ENCODE peak calls at places on chromosomes 6 and 20, in seven cellular contexts. One of them, this sample, is unnamed.

GRCh38 chr6:25175216-25175615 is 104.0 kb upstream of the CARMIL1 start:
- DNase-seq in psoas muscle: no peak
- DNase-seq in lung: no peak
- DNase-seq in astrocyte of the spinal cord: peak
- DNase-seq in cardiac muscle cell: no peak
- DNase-seq in OCI-LY7: no peak
- DNase-seq in CD8-positive, alpha-beta T cell: no peak
- DNase-seq in this sample: no peak

GRCh38 chr20:60224914-60225313 is 266.7 kb downstream of the CDH26 start:
- DNase-seq in psoas muscle: no peak
- DNase-seq in lung: no peak
- DNase-seq in astrocyte of the spinal cord: no peak
- DNase-seq in cardiac muscle cell: peak
- DNase-seq in OCI-LY7: peak
- DNase-seq in CD8-positive, alpha-beta T cell: no peak
- DNase-seq in this sample: peak

GRCh38 chr20:18005170-18005989 is 36.6 kb downstream of the MGME1 start:
- DNase-seq in psoas muscle: no peak
- DNase-seq in lung: no peak
- DNase-seq in astrocyte of the spinal cord: no peak
- DNase-seq in cardiac muscle cell: no peak
- DNase-seq in OCI-LY7: peak
- DNase-seq in CD8-positive, alpha-beta T cell: no peak
- DNase-seq in this sample: no peak

GRCh38 chr20:17610566-17611289 is 40.9 kb downstream of the DSTN start:
- DNase-seq in psoas muscle: no peak
- DNase-seq in lung: no peak
- DNase-seq in astrocyte of the spinal cord: no peak
- DNase-seq in cardiac muscle cell: no peak
- DNase-seq in OCI-LY7: no peak
- DNase-seq in CD8-positive, alpha-beta T cell: peak
- DNase-seq in this sample: no peak

GRCh38 chr6:44266347-44266746 is 996 bp upstream of the NFKBIE start:
- DNase-seq in psoas muscle: no peak
- DNase-seq in lung: no peak
- DNase-seq in astrocyte of the spinal cord: no peak
- DNase-seq in cardiac muscle cell: no peak
- DNase-seq in OCI-LY7: no peak
- DNase-seq in CD8-positive, alpha-beta T cell: no peak
- DNase-seq in this sample: no peak

GRCh38 chr20:34747479-34747878 is 43.3 kb downstream of the TP53INP2 start:
- DNase-seq in psoas muscle: no peak
- DNase-seq in lung: no peak
- DNase-seq in astrocyte of the spinal cord: no peak
- DNase-seq in cardiac muscle cell: no peak
- DNase-seq in OCI-LY7: no peak
- DNase-seq in CD8-positive, alpha-beta T cell: no peak
- DNase-seq in this sample: no peak

GRCh38 chr6:1062786-1063545 is 248.9 kb upstream of the FOXQ1 start:
- DNase-seq in psoas muscle: no peak
- DNase-seq in lung: no peak
- DNase-seq in astrocyte of the spinal cord: no peak
- DNase-seq in cardiac muscle cell: no peak
- DNase-seq in OCI-LY7: no peak
- DNase-seq in CD8-positive, alpha-beta T cell: no peak
- DNase-seq in this sample: no peak

GRCh38 chr20:46456255-46457028 is 50.0 kb upstream of the ELMO2 start:
- DNase-seq in psoas muscle: no peak
- DNase-seq in lung: no peak
- DNase-seq in astrocyte of the spinal cord: no peak
- DNase-seq in cardiac muscle cell: no peak
- DNase-seq in OCI-LY7: no peak
- DNase-seq in CD8-positive, alpha-beta T cell: no peak
- DNase-seq in this sample: no peak

GRCh38 chr6:132907915-132908314 is 93.5 kb downstream of the RPS12 start:
- DNase-seq in psoas muscle: no peak
- DNase-seq in lung: no peak
- DNase-seq in astrocyte of the spinal cord: peak
- DNase-seq in cardiac muscle cell: no peak
- DNase-seq in OCI-LY7: no peak
- DNase-seq in CD8-positive, alpha-beta T cell: no peak
- DNase-seq in this sample: no peak

GRCh38 chr6:170404036-170404435 is 97.5 kb downstream of the FAM120B start:
- DNase-seq in psoas muscle: no peak
- DNase-seq in lung: no peak
- DNase-seq in astrocyte of the spinal cord: peak
- DNase-seq in cardiac muscle cell: no peak
- DNase-seq in OCI-LY7: no peak
- DNase-seq in CD8-positive, alpha-beta T cell: no peak
- DNase-seq in this sample: peak

GRCh38 chr6:62283828-62284411 is 2.1 kb downstream of the KHDRBS2 start:
- DNase-seq in psoas muscle: no peak
- DNase-seq in lung: no peak
- DNase-seq in astrocyte of the spinal cord: peak
- DNase-seq in cardiac muscle cell: peak
- DNase-seq in OCI-LY7: peak
- DNase-seq in CD8-positive, alpha-beta T cell: no peak
- DNase-seq in this sample: peak

GRCh38 chr20:17969884-17970409 is 1.1 kb downstream of the MGME1 start:
- DNase-seq in psoas muscle: peak
- DNase-seq in lung: peak
- DNase-seq in astrocyte of the spinal cord: peak
- DNase-seq in cardiac muscle cell: peak
- DNase-seq in OCI-LY7: peak
- DNase-seq in CD8-positive, alpha-beta T cell: peak
- DNase-seq in this sample: no peak

GRCh38 chr6:38943964-38944363 is 104.6 kb upstream of the GLP1R start:
- DNase-seq in psoas muscle: no peak
- DNase-seq in lung: no peak
- DNase-seq in astrocyte of the spinal cord: no peak
- DNase-seq in cardiac muscle cell: no peak
- DNase-seq in OCI-LY7: peak
- DNase-seq in CD8-positive, alpha-beta T cell: no peak
- DNase-seq in this sample: no peak

GRCh38 chr6:67640462-67640861 is 994.6 kb upstream of the ADGRB3 start:
- DNase-seq in psoas muscle: no peak
- DNase-seq in lung: no peak
- DNase-seq in astrocyte of the spinal cord: peak
- DNase-seq in cardiac muscle cell: no peak
- DNase-seq in OCI-LY7: peak
- DNase-seq in CD8-positive, alpha-beta T cell: no peak
- DNase-seq in this sample: peak

GRCh38 chr6:52610745-52611355 is 34.0 kb upstream of the TRAM2 start:
- DNase-seq in psoas muscle: no peak
- DNase-seq in lung: no peak
- DNase-seq in astrocyte of the spinal cord: peak
- DNase-seq in cardiac muscle cell: no peak
- DNase-seq in OCI-LY7: no peak
- DNase-seq in CD8-positive, alpha-beta T cell: no peak
- DNase-seq in this sample: no peak

GRCh38 chr6:63690210-63690609 is 54.6 kb downstream of the PHF3 start:
- DNase-seq in psoas muscle: no peak
- DNase-seq in lung: no peak
- DNase-seq in astrocyte of the spinal cord: no peak
- DNase-seq in cardiac muscle cell: no peak
- DNase-seq in OCI-LY7: no peak
- DNase-seq in CD8-positive, alpha-beta T cell: no peak
- DNase-seq in this sample: no peak

GRCh38 chr6:128821116-128821515 is 61.8 kb upstream of the LAMA2 start:
- DNase-seq in psoas muscle: no peak
- DNase-seq in lung: no peak
- DNase-seq in astrocyte of the spinal cord: no peak
- DNase-seq in cardiac muscle cell: no peak
- DNase-seq in OCI-LY7: no peak
- DNase-seq in CD8-positive, alpha-beta T cell: no peak
- DNase-seq in this sample: peak

GRCh38 chr20:41356951-41357350 is 9.7 kb downstream of the EMILIN3 start:
- DNase-seq in psoas muscle: no peak
- DNase-seq in lung: no peak
- DNase-seq in astrocyte of the spinal cord: no peak
- DNase-seq in cardiac muscle cell: no peak
- DNase-seq in OCI-LY7: no peak
- DNase-seq in CD8-positive, alpha-beta T cell: no peak
- DNase-seq in this sample: no peak

GRCh38 chr20:41359541-41360011 is 7.0 kb downstream of the EMILIN3 start:
- DNase-seq in psoas muscle: no peak
- DNase-seq in lung: no peak
- DNase-seq in astrocyte of the spinal cord: no peak
- DNase-seq in cardiac muscle cell: no peak
- DNase-seq in OCI-LY7: no peak
- DNase-seq in CD8-positive, alpha-beta T cell: no peak
- DNase-seq in this sample: no peak

GRCh38 chr20:41358230-41358629 is 8.4 kb downstream of the EMILIN3 start:
- DNase-seq in psoas muscle: no peak
- DNase-seq in lung: no peak
- DNase-seq in astrocyte of the spinal cord: no peak
- DNase-seq in cardiac muscle cell: no peak
- DNase-seq in OCI-LY7: no peak
- DNase-seq in CD8-positive, alpha-beta T cell: no peak
- DNase-seq in this sample: no peak

GRCh38 chr20:41357424-41358163 is 9.0 kb downstream of the EMILIN3 start:
- DNase-seq in psoas muscle: no peak
- DNase-seq in lung: no peak
- DNase-seq in astrocyte of the spinal cord: no peak
- DNase-seq in cardiac muscle cell: no peak
- DNase-seq in OCI-LY7: peak
- DNase-seq in CD8-positive, alpha-beta T cell: no peak
- DNase-seq in this sample: no peak

DNA sequence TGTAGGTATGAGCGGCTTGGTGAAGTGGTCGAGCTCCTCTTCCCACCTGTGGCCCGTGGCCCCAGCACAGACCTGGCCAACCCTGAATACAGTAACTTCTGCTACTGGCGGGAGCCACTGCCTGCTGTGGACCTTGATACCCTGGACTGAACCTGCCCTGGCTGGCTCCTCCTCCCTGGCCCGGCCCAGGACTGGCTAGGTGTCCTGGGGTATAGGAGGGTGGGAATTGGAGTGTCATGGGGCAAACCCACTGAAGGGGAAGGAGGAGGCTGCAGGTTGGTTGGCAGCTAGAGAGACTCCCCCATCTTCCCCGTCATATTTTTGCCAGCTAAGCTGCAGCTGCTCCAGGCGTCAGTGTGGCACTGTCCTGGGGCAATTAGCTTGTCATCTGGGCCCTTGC is 7.9 kb downstream of the EMILIN3 start:
- DNase-seq in psoas muscle: no peak
- DNase-seq in lung: no peak
- DNase-seq in astrocyte of the spinal cord: no peak
- DNase-seq in cardiac muscle cell: no peak
- DNase-seq in OCI-LY7: no peak
- DNase-seq in CD8-positive, alpha-beta T cell: no peak
- DNase-seq in this sample: no peak
- TF ChIP-seq CTCF in psoas muscle: no peak
- TF ChIP-seq CTCF in lung: no peak
- TF ChIP-seq CTCF in astrocyte of the spinal cord: no peak
- TF ChIP-seq CTCF in cardiac muscle cell: no peak
- TF ChIP-seq CTCF in OCI-LY7: no peak
- TF ChIP-seq CTCF in CD8-positive, alpha-beta T cell: no peak
- TF ChIP-seq CTCF in this sample: no peak

DNA sequence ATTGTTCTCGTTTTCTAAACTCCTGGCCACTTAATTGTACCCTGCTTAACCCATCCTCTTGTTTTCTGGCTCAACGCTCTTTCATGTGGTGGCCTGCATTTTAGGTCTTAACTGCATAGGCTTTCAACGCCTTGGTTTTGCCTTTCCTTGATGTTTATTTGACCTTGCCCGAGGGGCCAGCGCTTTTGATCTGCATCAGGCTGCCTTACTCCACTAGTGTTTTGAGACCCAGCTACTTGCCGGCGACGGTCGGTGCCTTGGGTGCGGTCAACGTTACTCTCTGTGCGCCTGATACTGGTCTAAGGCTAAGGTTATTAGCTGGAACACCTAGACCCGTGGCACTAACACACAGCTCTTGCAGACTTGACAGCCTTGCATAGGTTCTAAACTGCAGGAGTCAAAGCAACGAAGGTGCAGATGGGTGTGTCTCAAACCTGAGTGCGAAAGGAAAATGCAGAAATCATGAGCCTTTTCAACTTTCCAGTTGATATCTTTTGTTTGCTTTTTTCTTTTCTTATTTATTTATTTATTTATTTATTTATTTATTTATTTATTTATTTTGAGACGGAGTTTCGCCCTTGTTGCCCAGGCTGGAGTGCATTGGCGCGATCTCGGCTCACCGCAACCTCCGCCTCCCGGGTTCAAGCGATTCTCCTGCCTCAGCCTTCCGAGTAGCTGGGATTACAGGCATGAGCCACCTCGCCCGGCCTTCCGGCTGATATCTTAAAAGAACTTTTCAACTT is 138.8 kb downstream of the HFE start:
- DNase-seq in psoas muscle: no peak
- DNase-seq in lung: no peak
- DNase-seq in astrocyte of the spinal cord: no peak
- DNase-seq in cardiac muscle cell: peak
- DNase-seq in OCI-LY7: no peak
- DNase-seq in CD8-positive, alpha-beta T cell: no peak
- DNase-seq in this sample: no peak
- H3K4me3 ChIP-seq in psoas muscle: peak
- H3K4me3 ChIP-seq in lung: no peak
- H3K4me3 ChIP-seq in astrocyte of the spinal cord: peak
- H3K4me3 ChIP-seq in cardiac muscle cell: peak
- H3K4me3 ChIP-seq in OCI-LY7: no peak
- H3K4me3 ChIP-seq in CD8-positive, alpha-beta T cell: no peak
- H3K4me3 ChIP-seq in this sample: no peak

DNA sequence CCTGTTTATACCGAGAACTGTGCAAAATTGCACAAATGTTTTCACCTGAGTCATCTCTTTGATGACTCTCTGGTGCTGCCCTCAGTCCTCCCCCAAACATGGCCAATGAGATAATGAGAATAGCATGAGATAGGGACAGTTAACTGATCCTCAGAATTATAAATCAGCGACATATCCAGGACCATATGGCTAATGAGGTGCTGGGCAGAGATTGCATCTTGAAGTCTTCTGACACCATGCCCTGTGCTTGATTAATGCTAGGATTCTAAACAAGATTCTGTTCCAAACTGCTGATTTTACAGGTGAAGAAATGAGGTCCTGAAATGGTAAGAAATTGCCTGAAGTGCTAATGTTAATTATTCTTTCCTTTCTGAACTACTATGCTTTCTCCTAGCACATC is 13.1 kb downstream of the CLVS2 start:
- DNase-seq in psoas muscle: no peak
- DNase-seq in lung: no peak
- DNase-seq in astrocyte of the spinal cord: no peak
- DNase-seq in cardiac muscle cell: no peak
- DNase-seq in OCI-LY7: no peak
- DNase-seq in CD8-positive, alpha-beta T cell: no peak
- DNase-seq in this sample: no peak
- TF ChIP-seq CTCF in psoas muscle: no peak
- TF ChIP-seq CTCF in lung: no peak
- TF ChIP-seq CTCF in astrocyte of the spinal cord: no peak
- TF ChIP-seq CTCF in cardiac muscle cell: no peak
- TF ChIP-seq CTCF in OCI-LY7: no peak
- TF ChIP-seq CTCF in CD8-positive, alpha-beta T cell: no peak
- TF ChIP-seq CTCF in this sample: no peak

DNA sequence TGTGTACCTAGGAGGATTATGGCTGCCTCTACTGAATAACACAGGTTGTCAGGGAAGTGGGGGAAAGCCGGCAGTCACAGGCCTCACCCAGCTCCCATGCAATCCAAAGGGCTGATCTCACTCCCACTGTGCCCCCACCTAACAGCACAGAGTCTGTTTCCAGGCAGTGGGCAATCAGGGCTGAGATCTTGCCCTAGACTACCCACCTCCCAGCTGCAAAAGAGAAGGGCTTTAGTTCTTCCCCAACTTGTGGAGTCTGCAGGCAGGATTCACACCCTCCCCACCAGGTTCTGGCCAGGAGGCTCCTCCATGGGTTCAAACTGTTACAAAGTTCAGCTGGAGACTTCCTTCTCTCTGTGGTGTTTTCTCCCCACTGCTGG is 66.0 kb upstream of the OLIG3 start:
- DNase-seq in psoas muscle: no peak
- DNase-seq in lung: no peak
- DNase-seq in astrocyte of the spinal cord: no peak
- DNase-seq in cardiac muscle cell: no peak
- DNase-seq in OCI-LY7: no peak
- DNase-seq in CD8-positive, alpha-beta T cell: no peak
- DNase-seq in this sample: no peak
- H3K4me3 ChIP-seq in psoas muscle: no peak
- H3K4me3 ChIP-seq in lung: no peak
- H3K4me3 ChIP-seq in astrocyte of the spinal cord: no peak
- H3K4me3 ChIP-seq in cardiac muscle cell: no peak
- H3K4me3 ChIP-seq in OCI-LY7: no peak
- H3K4me3 ChIP-seq in CD8-positive, alpha-beta T cell: no peak
- H3K4me3 ChIP-seq in this sample: no peak

This sample was measured in fibroblast of the aortic adventitia.